ENCODE peak calls at places on chromosomes 16 and 17, in four cellular contexts. D is mammary epithelial cell, F is fibroblast of mammary gland, T is AG04450. B is an unnamed sample.

GRCh38 chr17:77959216-77959925 is 868 bp downstream of the TNRC6C start:
- DNase-seq in D (peak), F (no peak), T (no peak), B (no peak)

GRCh38 chr16:1650131-1650530 is 27.9 kb upstream of the JPT2 start:
- DNase-seq in T (no peak), F (peak), D (no peak), B (no peak)

GRCh38 chr17:10144456-10144855 is 54.0 kb downstream of the GAS7 start:
- DNase-seq in T (no peak), F (no peak), D (no peak), B (peak)

GRCh38 chr17:45869676-45870341 is 24.5 kb upstream of the MAPT start:
- DNase-seq in T (no peak), D (no peak), F (peak), B (no peak)

GRCh38 chr17:74123350-74123749 is 80.1 kb upstream of the RPL38 start:
- DNase-seq in D (peak), T (no peak), F (peak), B (no peak)

GRCh38 chr16:49720225-49720624 is 135.7 kb downstream of the ZNF423 start:
- DNase-seq in D (no peak), F (no peak), T (no peak), B (no peak)

GRCh38 chr17:14575349-14575966 is 274.6 kb downstream of the HS3ST3B1 start:
- DNase-seq in T (peak), D (peak), F (peak), B (no peak)

GRCh38 chr17:19024101-19025078 is 19.8 kb upstream of the FAM83G start:
- DNase-seq in F (peak), D (peak), T (no peak), B (no peak)

GRCh38 chr17:37642706-37643105 is 540 bp downstream of the DDX52 start:
- DNase-seq in F (peak), T (no peak), D (peak), B (no peak)

GRCh38 chr16:86609115-86609514 is 30.8 kb downstream of the FOXL1 start:
- DNase-seq in F (peak), D (no peak), T (peak), B (no peak)

GRCh38 chr16:69476920-69477418 is 52.5 kb downstream of the CYB5B start:
- DNase-seq in T (peak), D (peak), F (peak), B (no peak)

GRCh38 chr16:24734382-24734781 is 4.9 kb downstream of the TNRC6A start:
- DNase-seq in D (no peak), T (peak), F (peak), B (no peak)

GRCh38 chr16:85188822-85189672 is 76.8 kb upstream of the CIBAR2 start:
- DNase-seq in T (no peak), F (no peak), D (no peak), B (no peak)

GRCh38 chr17:81453712-81454111 is 58.5 kb downstream of the BAHCC1 start:
- DNase-seq in D (no peak), T (no peak), F (no peak), B (no peak)

GRCh38 chr16:11330526-11331237 is 14.6 kb upstream of the RMI2 start:
- DNase-seq in D (no peak), F (no peak), T (no peak), B (no peak)

GRCh38 chr17:7834891-7835817 is 1.1 kb downstream of the KDM6B start:
- DNase-seq in T (peak), F (peak), D (peak), B (peak)
- TF ChIP-seq CTCF in T (peak), F (peak), D (peak), B (peak)

DNA sequence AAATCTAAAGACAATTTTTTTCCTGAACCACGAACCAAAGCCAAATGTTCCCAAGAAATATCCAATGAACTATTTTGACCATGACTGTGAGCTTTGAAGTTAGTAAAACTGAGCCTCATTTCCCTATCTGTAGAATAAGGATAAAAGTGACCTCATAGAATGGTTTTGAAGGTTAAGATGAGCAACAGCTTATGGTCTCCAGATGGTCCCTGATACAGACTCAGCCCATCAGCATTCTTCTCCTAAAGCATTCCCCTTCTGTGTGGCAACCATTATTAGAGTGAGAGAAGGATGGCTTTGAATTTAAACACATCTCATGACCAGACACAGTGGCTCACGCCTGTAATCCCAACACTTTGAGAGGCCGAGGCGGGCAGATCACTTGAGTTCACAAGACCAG is 70.1 kb downstream of the COPRS start:
- DNase-seq in F (peak), T (peak), D (no peak), B (no peak)
- TF ChIP-seq CTCF in F (no peak), T (no peak), D (no peak), B (no peak)

GRCh38 chr17:12254460-12254859 is 233.8 kb downstream of the MAP2K4 start:
- DNase-seq in F (no peak), T (no peak), D (no peak), B (no peak)

GRCh38 chr17:12261354-12261753 is 240.7 kb downstream of the MAP2K4 start:
- DNase-seq in D (no peak), T (no peak), F (no peak), B (no peak)

GRCh38 chr17:12257176-12257575 is 236.5 kb downstream of the MAP2K4 start:
- DNase-seq in F (no peak), T (no peak), D (no peak), B (no peak)

GRCh38 chr17:12252442-12252841 is 231.8 kb downstream of the MAP2K4 start:
- DNase-seq in D (no peak), F (no peak), T (no peak), B (no peak)

DNA sequence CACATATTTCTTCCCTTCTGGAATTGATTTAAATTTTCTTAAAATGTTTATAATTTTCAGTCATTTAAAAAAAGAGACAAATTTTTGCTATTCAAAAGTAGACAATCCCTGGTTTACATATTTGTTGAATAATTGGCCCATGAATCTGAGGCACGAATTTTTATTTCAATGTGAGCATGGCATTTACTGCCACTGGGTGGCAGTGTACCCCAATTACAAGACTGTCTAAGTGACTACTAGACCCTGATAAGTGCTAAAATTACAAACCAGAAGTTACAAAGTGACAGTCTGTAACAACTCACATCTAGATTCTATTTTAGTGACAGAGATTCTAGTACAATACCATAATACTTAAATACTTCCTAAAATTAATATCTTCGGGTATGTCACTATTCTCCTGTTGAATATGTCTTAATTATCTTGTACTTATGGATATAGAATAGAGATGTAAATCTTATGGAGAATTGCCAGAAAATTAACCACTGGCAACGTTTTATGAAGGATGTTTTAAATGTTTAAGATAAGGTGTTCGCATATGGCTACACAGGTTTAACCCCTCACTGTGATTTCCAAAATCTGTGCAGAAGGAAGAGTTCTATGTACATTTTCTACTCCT is 235.8 kb downstream of the MAP2K4 start:
- DNase-seq in D (peak), F (peak), T (peak), B (no peak)
- TF ChIP-seq CTCF in D (peak), F (peak), T (peak), B (peak)

GRCh38 chr16:80948886-80949502 is 57.7 kb downstream of the CMC2 start:
- DNase-seq in F (peak), T (no peak), D (no peak), B (no peak)
- TF ChIP-seq CTCF in F (peak), T (peak), D (peak), B (peak)

GRCh38 chr16:21301895-21302291 is 23.8 kb upstream of the CRYM start:
- DNase-seq in D (no peak), F (peak), T (no peak), B (no peak)
- TF ChIP-seq CTCF in D (no peak), F (no peak), T (no peak), B (no peak)

GRCh38 chr17:57432507-57433277 is 176.4 kb downstream of the MSI2 start:
- DNase-seq in T (no peak), D (no peak), F (no peak), B (no peak)
- TF ChIP-seq CTCF in T (no peak), D (no peak), F (no peak), B (no peak)

GRCh38 chr17:60314423-60314822 is 77.5 kb downstream of the USP32 start:
- DNase-seq in F (no peak), T (no peak), D (no peak), B (no peak)

GRCh38 chr17:60311186-60311585 is 80.7 kb downstream of the USP32 start:
- DNase-seq in F (peak), D (no peak), T (no peak), B (no peak)

GRCh38 chr17:60311936-60312335 is 80.0 kb downstream of the USP32 start:
- DNase-seq in D (no peak), F (peak), T (no peak), B (no peak)

GRCh38 chr17:60318830-60319229 is 73.1 kb downstream of the USP32 start:
- DNase-seq in T (no peak), F (no peak), D (no peak), B (no peak)

GRCh38 chr17:60315650-60316049 is 76.3 kb downstream of the USP32 start:
- DNase-seq in D (no peak), T (no peak), F (peak), B (no peak)
- TF ChIP-seq CTCF in D (peak), T (no peak), F (no peak), B (peak)

B was measured in CD14-positive monocyte.